ENCODE peak calls at places on chromosomes 4 and X, in eight cellular contexts. F is Peyer's patch, G is adrenal gland, P is SK-N-SH, H is fibroblast of lung, W is tibial nerve, O is thoracic aorta, Z is suprapubic skin. K is an unnamed sample.

GRCh38 chr4:89024051-89024675 is 32.8 kb downstream of the FAM13A start:
- DNase-seq in F (no peak), G (peak; percentile 61), P (peak; percentile 62), H (peak; percentile 89), W (peak; percentile 31), O (peak; percentile 28), Z (no peak), K (no peak)

GRCh38 chrX:68938244-68939004 is 109.6 kb downstream of the EFNB1 start:
- DNase-seq in F (no peak), G (peak; percentile 39), P (no peak), H (peak; percentile 66), W (no peak), O (no peak), Z (no peak), K (peak; percentile 58)

GRCh38 chr4:67779631-67780030 is 25.4 kb upstream of the GNRHR start:
- DNase-seq in F (no peak), G (no peak), P (no peak), H (no peak), W (no peak), O (no peak), Z (no peak), K (no peak)

GRCh38 chr4:152973614-152974200 is 37.6 kb downstream of the FHDC1 start:
- DNase-seq in F (no peak), G (no peak), P (no peak), H (no peak), W (no peak), O (no peak), Z (no peak), K (no peak)

GRCh38 chrX:150575415-150575814 is 7.0 kb downstream of the MTM1 start:
- DNase-seq in F (no peak), G (no peak), P (no peak), H (peak; percentile 12), W (no peak), O (no peak), Z (no peak), K (no peak)

GRCh38 chrX:24294619-24295018 is 19.2 kb downstream of the SUPT20HL2 start:
- DNase-seq in F (no peak), G (no peak), P (peak; percentile 31), H (no peak), W (no peak), O (no peak), Z (no peak), K (no peak)

GRCh38 chr4:125703443-125703842 is 388.7 kb downstream of the FAT4 start:
- DNase-seq in F (no peak), G (no peak), P (no peak), H (peak; percentile 44), W (no peak), O (no peak), Z (no peak), K (no peak)

GRCh38 chr4:125938541-125938940 is 623.8 kb downstream of the FAT4 start:
- DNase-seq in F (no peak), G (no peak), P (no peak), H (peak; percentile 8), W (no peak), O (no peak), Z (no peak), K (no peak)

GRCh38 chrX:121649414-121649813 is 602.0 kb downstream of the GLUD2 start:
- DNase-seq in F (no peak), G (no peak), P (no peak), H (no peak), W (no peak), O (no peak), Z (no peak), K (no peak)

GRCh38 chr4:825969-826330 is at the start of gene CPLX1:
- DNase-seq in F (peak; percentile 59), G (no peak), P (peak; percentile 96), H (no peak), W (no peak), O (no peak), Z (no peak), K (no peak)

GRCh38 chrX:134374294-134374693 is 85.7 kb upstream of the HPRT1 start:
- DNase-seq in F (no peak), G (no peak), P (no peak), H (no peak), W (no peak), O (no peak), Z (no peak), K (no peak)

GRCh38 chrX:134368140-134368539 is 91.8 kb upstream of the HPRT1 start:
- DNase-seq in F (no peak), G (no peak), P (no peak), H (no peak), W (no peak), O (no peak), Z (no peak), K (no peak)

GRCh38 chrX:134369576-134369975 is 90.4 kb upstream of the HPRT1 start:
- DNase-seq in F (no peak), G (no peak), P (no peak), H (no peak), W (no peak), O (no peak), Z (no peak), K (no peak)

GRCh38 chrX:134373736-134374135 is 86.2 kb upstream of the HPRT1 start:
- DNase-seq in F (no peak), G (no peak), P (no peak), H (no peak), W (no peak), O (no peak), Z (no peak), K (no peak)

DNA sequence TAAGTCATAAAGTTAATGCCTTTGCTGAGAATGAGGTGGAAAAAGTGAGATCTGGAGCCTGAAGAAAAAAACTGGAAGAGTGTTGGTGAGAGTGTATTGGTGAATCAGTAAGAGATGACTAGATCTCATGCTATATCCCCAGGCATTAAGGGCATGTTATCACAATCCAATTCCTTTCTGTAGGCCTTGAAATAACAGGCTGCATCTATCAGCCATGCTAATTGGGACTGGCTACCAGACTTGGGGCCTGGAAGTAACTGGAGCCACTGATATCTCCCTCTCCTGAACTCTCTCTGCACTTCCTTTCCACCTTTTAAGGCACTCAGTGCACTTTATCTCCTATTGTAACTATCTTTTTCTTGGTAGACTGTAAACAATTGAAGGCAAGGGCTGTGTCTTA is 88.8 kb upstream of the HPRT1 start:
- DNase-seq in F (no peak), G (no peak), P (peak; percentile 7), H (no peak), W (no peak), O (no peak), Z (no peak), K (no peak)
- H3K27ac ChIP-seq in F (no peak overlapping the region), G (no peak overlapping the region), P (no peak overlapping the region), H (no peak overlapping the region), W (no peak overlapping the region), O (no peak overlapping the region), Z (no peak overlapping the region), K (no peak overlapping the region)

GRCh38 chr4:40306203-40306602 is 28.9 kb upstream of the CHRNA9 start:
- DNase-seq in F (no peak), G (no peak), P (no peak), H (no peak), W (no peak), O (no peak), Z (no peak), K (no peak)

GRCh38 chr4:40306991-40307390 is 28.1 kb upstream of the CHRNA9 start:
- DNase-seq in F (no peak), G (no peak), P (no peak), H (no peak), W (no peak), O (no peak), Z (no peak), K (no peak)

GRCh38 chr4:40307627-40308497 is 27.3 kb upstream of the CHRNA9 start:
- DNase-seq in F (no peak), G (peak; percentile 42), P (no peak), H (no peak), W (no peak), O (no peak), Z (no peak), K (no peak)

GRCh38 chr4:40303751-40304150 is 31.4 kb upstream of the CHRNA9 start:
- DNase-seq in F (no peak), G (no peak), P (no peak), H (no peak), W (no peak), O (no peak), Z (no peak), K (no peak)

DNA sequence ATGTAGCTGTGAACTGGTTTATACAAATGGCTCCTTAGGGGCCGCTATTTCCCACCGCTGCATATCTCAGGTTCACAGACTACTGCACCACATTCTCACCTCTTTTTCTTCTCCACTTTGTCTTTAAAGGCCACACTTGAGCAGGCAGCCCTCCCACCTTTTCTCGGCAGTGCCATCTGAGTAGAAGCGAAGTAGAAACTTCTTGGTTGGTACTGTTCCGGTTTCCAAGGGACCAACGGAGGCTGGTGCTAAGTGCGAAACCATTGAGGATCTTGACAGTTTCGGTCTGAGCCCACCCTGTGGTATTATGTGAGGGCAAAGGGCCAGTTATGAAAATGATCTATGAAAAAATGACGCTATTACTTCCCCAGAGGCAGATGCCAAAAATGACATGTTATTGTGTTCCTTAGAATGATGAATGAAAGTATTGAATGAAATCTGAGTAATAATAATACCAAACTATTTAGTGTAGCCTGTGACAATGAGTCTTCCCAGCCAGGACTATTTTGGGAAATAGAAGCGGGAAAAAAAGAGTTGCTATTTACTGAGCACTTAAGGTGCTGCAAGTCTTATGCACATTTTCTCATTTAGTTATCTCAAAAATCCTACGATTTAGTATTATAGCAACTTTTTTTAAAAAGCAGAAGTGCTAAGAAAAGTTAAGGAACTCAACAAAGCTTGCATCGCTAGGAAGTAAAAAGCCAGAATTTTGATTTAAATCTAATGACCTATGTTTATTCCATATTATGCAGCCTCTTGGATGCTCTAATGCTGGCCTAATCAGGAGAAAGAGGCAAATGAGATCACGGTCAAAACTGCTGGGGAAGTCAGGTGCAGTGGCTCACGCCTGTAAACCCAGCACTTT is 29.6 kb upstream of the CHRNA9 start:
- DNase-seq in F (no peak), G (no peak), P (no peak), H (no peak), W (no peak), O (no peak), Z (no peak), K (no peak)
- H3K4me1 ChIP-seq in F (peaks cover 17% of the 10 kb centered on the region), G (no peaks in the 10 kb centered on the region), P (peaks cover 2% of the 10 kb centered on the region), H (no peaks in the 10 kb centered on the region), W (no peaks in the 10 kb centered on the region), O (no peaks in the 10 kb centered on the region), Z (peaks cover 4% of the 10 kb centered on the region), K (no peaks in the 10 kb centered on the region)

GRCh38 chr4:112523008-112523440 is 7.0 kb upstream of the NEUROG2 start:
- DNase-seq in F (no peak), G (no peak), P (no peak), H (peak; percentile 64), W (no peak), O (no peak), Z (no peak), K (no peak)
- TF ChIP-seq CTCF in F (no peak), G (no peak), P (no peak), H (peak; percentile 27), W (no peak), O (no peak), Z (no peak), K (no peak)

DNA sequence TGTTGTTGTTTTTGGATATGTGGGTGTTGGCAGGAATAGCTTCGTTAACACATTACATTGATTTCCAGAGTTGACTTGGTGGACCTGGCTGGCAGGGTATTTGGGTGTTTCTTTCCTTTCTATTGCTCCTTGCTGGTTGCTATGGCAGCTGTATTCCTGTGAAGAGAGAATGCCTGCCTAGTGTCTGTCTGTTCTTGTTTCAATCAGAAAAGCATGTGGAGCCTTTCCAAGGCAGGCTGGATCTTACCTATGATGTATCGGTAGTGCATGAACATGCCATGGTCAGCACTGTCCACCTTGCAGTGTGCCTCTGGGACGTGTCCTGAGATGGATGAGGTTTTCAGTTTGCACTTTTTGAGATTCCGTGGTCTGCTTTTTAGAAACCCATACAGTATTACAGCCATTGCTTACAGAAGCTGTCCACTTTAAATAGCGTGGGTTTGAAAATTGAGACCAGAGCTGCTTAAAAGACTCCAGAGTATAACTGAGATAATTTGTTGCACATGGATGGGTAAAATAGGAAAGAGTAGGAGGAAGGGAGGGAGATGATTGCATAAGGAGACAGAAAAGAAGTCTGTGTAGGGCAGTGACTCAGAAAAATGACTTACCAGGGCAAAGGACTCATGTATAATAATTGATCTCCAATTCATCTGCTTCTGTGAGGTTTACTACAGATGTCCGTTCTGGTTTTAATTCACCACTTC is 20.0 kb upstream of the AADAT start:
- DNase-seq in F (no peak), G (no peak), P (no peak), H (no peak), W (no peak), O (no peak), Z (no peak), K (no peak)
- H3K27ac ChIP-seq in F (no peak overlapping the region), G (no peak overlapping the region), P (no peak overlapping the region), H (no peak overlapping the region), W (no peak overlapping the region), O (no peak overlapping the region), Z (peak overlapping the region; percentile 27), K (no peak overlapping the region)

K was measured in right atrium auricular region.